ENCODE peak calls at places on chromosomes 16 and 17, in six cellular contexts. B is erythroblast, D is A549, E is stomach, R is HCT116, C is esophagus muscularis mucosa. J is an unnamed sample.

GRCh38 chr17:20995873-20996723 is 46.7 kb downstream of the USP22 start:
- DNase-seq in B (no peak), D (no peak), E (no peak), R (no peak), C (no peak), J (no peak)

GRCh38 chr17:4208228-4208627 is 55.6 kb downstream of the ANKFY1 start:
- DNase-seq in B (no peak), D (no peak), E (no peak), R (no peak), C (no peak), J (no peak)

GRCh38 chr17:17041018-17041521 is 1.2 kb upstream of the MPRIP start:
- DNase-seq in B (no peak), D (peak; percentile 68), E (no peak), R (no peak), C (no peak), J (peak; percentile 39)

GRCh38 chr16:3842994-3843393 is 37.5 kb downstream of the CREBBP start:
- DNase-seq in B (no peak), D (no peak), E (no peak), R (no peak), C (no peak), J (peak; percentile 33)

GRCh38 chr16:68086336-68086821 is 1.2 kb downstream of the NFATC3 start:
- DNase-seq in B (peak; percentile 62), D (peak; percentile 49), E (no peak), R (no peak), C (no peak), J (peak; percentile 56)

GRCh38 chr16:53642094-53642493 is 61.6 kb downstream of the RPGRIP1L start:
- DNase-seq in B (no peak), D (no peak), E (no peak), R (no peak), C (no peak), J (no peak)

GRCh38 chr16:2015117-2015946 is 4.3 kb upstream of the NPW start:
- DNase-seq in B (no peak), D (peak; percentile 98), E (peak; percentile 61), R (peak; percentile 68), C (no peak), J (peak; percentile 78)

GRCh38 chr17:81200695-81201580 is 21.8 kb downstream of the CEP131 start:
- DNase-seq in B (peak; percentile 84), D (peak; percentile 81), E (peak; percentile 79), R (peak; percentile 54), C (no peak), J (peak; percentile 79)

GRCh38 chr17:30476726-30477082 is 504 bp upstream of the GOSR1 start:
- DNase-seq in B (peak; percentile 64), D (no peak), E (no peak), R (no peak), C (no peak), J (no peak)

GRCh38 chr16:5461141-5461540 is 363.5 kb upstream of the EEF2KMT start:
- DNase-seq in B (no peak), D (no peak), E (no peak), R (no peak), C (no peak), J (no peak)

GRCh38 chr17:38751803-38752118 is 780 bp upstream of the PSMB3 start:
- DNase-seq in B (peak; percentile 88), D (peak; percentile 92), E (peak; percentile 84), R (peak; percentile 66), C (no peak), J (peak; percentile 83)

GRCh38 chr16:10039220-10040096 is 142.8 kb downstream of the GRIN2A start:
- DNase-seq in B (peak; percentile 43), D (peak; percentile 38), E (no peak), R (no peak), C (no peak), J (peak; percentile 14)

GRCh38 chr16:50266337-50267091 is at the start of gene ADCY7:
- DNase-seq in B (peak; percentile 83), D (no peak), E (peak; percentile 63), R (peak; percentile 26), C (no peak), J (peak; percentile 97)

GRCh38 chr16:79897444-79898146 is 297.1 kb upstream of the MAF start:
- DNase-seq in B (no peak), D (peak; percentile 44), E (no peak), R (no peak), C (peak; percentile 60), J (no peak)

GRCh38 chr16:68072038-68072695 is 13.0 kb upstream of the NFATC3 start:
- DNase-seq in B (peak; percentile 92), D (peak; percentile 60), E (no peak), R (no peak), C (peak; percentile 78), J (peak; percentile 26)

GRCh38 chr16:17885659-17886200 is 415.0 kb upstream of the XYLT1 start:
- DNase-seq in B (no peak), D (no peak), E (no peak), R (no peak), C (peak; percentile 17), J (no peak)

GRCh38 chr17:6239237-6239798 is 169.1 kb downstream of the WSCD1 start:
- DNase-seq in B (no peak), D (no peak), E (no peak), R (no peak), C (no peak), J (no peak)

GRCh38 chr17:74959826-74960738 is 12.5 kb downstream of the HID1 start:
- DNase-seq in B (no peak), D (peak; percentile 59), E (no peak), R (no peak), C (no peak), J (no peak)

GRCh38 chr16:84360170-84360569 is 8.2 kb upstream of the ATP2C2 start:
- DNase-seq in B (no peak), D (no peak), E (no peak), R (no peak), C (no peak), J (peak; percentile 39)

GRCh38 chr17:60169921-60170817 is 20.4 kb downstream of the CA4 start:
- DNase-seq in B (no peak), D (no peak), E (no peak), R (no peak), C (no peak), J (peak; percentile 81)

GRCh38 chr16:11977206-11978041 is 890 bp downstream of the SNX29 start:
- DNase-seq in B (peak; percentile 37), D (peak; percentile 51), E (no peak), R (peak; percentile 15), C (no peak), J (no peak)

GRCh38 chr16:85173981-85174751 is 61.9 kb upstream of the CIBAR2 start:
- DNase-seq in B (no peak), D (peak; percentile 57), E (peak; percentile 68), R (peak; percentile 33), C (no peak), J (no peak)

GRCh38 chr17:50426814-50427787 is 1.1 kb downstream of the ACSF2 start:
- DNase-seq in B (peak; percentile 80), D (peak; percentile 84), E (peak; percentile 56), R (peak; percentile 69), C (no peak), J (peak; percentile 56)

GRCh38 chr17:40068129-40068581 is 5.4 kb downstream of the THRA start:
- DNase-seq in B (no peak), D (no peak), E (no peak), R (no peak), C (no peak), J (peak; percentile 4)

GRCh38 chr17:57861000-57861736 is 11.3 kb upstream of the MRPS23 start:
- DNase-seq in B (peak; percentile 27), D (peak; percentile 90), E (peak; percentile 84), R (peak; percentile 75), C (peak; percentile 94), J (peak; percentile 90)

GRCh38 chr17:57862410-57862989 is 12.7 kb upstream of the MRPS23 start:
- DNase-seq in B (no peak), D (no peak), E (no peak), R (no peak), C (no peak), J (no peak)

GRCh38 chr17:57860414-57860999 is 10.7 kb upstream of the MRPS23 start:
- DNase-seq in B (no peak), D (no peak), E (no peak), R (no peak), C (no peak), J (no peak)

GRCh38 chr17:57862990-57863667 is 13.3 kb upstream of the MRPS23 start:
- DNase-seq in B (no peak), D (no peak), E (no peak), R (no peak), C (no peak), J (no peak)

DNA sequence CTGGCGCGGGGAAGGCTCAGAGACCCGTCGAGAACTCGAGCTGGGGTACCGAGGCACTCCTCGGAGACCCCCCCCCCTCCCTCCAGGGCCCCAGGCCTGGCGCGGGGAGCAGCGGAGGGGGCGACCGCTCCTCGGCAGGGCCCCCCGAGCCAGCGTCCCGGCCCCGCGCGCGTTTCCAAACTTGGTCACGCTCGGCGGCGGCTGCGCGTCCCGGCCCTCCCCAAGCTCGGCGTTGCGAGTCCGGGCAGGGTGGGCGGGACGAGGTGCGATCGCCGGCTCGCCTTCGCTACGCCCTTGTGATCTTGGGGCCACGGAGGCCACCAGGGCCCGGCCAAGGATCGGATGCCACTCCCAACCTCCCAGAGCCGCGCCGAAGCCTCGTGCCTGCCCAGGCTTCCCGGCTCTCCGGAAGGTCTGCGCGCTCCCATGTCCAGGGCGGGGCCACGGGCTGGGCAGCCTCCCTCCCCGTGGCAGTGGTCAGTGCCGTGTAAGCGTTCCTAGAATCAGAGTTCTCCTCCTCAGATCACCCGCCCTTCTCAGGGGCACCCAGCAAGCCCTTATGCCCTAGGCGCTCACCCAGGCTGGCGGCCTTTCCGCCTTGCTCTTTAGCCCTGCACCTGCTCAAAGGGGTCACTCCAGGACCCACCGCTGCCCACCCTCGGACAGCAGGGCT is 12.0 kb upstream of the MRPS23 start:
- DNase-seq in B (peak; percentile 22), D (peak; percentile 65), E (peak; percentile 70), R (no peak), C (peak; percentile 95), J (no peak)
- TF ChIP-seq POLR2A in B (no peak), D (no peak), E (no peak), R (peak; percentile 12), C (no peak), J (no peak)

GRCh38 chr16:15489016-15489415 is 54.6 kb downstream of the BMERB1 start:
- DNase-seq in B (no peak), D (no peak), E (no peak), R (no peak), C (no peak), J (no peak)

GRCh38 chr16:15490123-15490711 is 55.8 kb downstream of the BMERB1 start:
- DNase-seq in B (no peak), D (no peak), E (no peak), R (no peak), C (no peak), J (no peak)

GRCh38 chr16:15492091-15492740 is 57.8 kb downstream of the BMERB1 start:
- DNase-seq in B (no peak), D (no peak), E (no peak), R (no peak), C (no peak), J (peak; percentile 34)

GRCh38 chr16:15493416-15494181 is 59.2 kb downstream of the BMERB1 start:
- DNase-seq in B (no peak), D (no peak), E (no peak), R (no peak), C (no peak), J (no peak)

GRCh38 chr16:15491430-15491829 is 57.0 kb downstream of the BMERB1 start:
- DNase-seq in B (no peak), D (no peak), E (no peak), R (no peak), C (no peak), J (no peak)
- TF ChIP-seq POLR2A in B (no peak), D (no peak), E (no peak), R (no peak), C (no peak), J (no peak)

GRCh38 chr17:42019509-42020404 is at the start of gene NKIRAS2:
- DNase-seq in B (peak; percentile 94), D (peak; percentile 94), E (peak; percentile 95), R (peak; percentile 76), C (peak; percentile 97), J (peak; percentile 95)
- TF ChIP-seq POLR2A in B (peak; percentile 60), D (peak; percentile 73), E (no peak), R (peak; percentile 69), C (no peak), J (peak; percentile 49)

GRCh38 chr16:81778861-81779539 is at the start of gene PLCG2:
- DNase-seq in B (peak; percentile 77), D (peak; percentile 66), E (peak; percentile 82), R (peak; percentile 47), C (no peak), J (peak; percentile 87)
- TF ChIP-seq POLR2A in B (no peak), D (peak; percentile 60), E (no peak), R (peak; percentile 54), C (no peak), J (peak; percentile 68)